ENCODE peak calls at places on chromosomes 13 and 19, in four cellular contexts. S is IMR-90, D is H1, E is mesendoderm. Z is an unnamed sample.

GRCh38 chr19:35995655-35995993 is 636 bp downstream of the SDHAF1 start:
- DNase-seq in S (peak), D (no peak), E (peak), Z (peak)

GRCh38 chr13:46053162-46054012 is 841 bp upstream of the ZC3H13 start:
- DNase-seq in E (no peak), S (no peak), D (no peak), Z (no peak)

GRCh38 chr19:34662919-34663318 is 14.0 kb downstream of the SCGB2B2 start:
- DNase-seq in E (peak), S (no peak), D (peak), Z (peak)

GRCh38 chr13:91722267-91722884 is 324.0 kb downstream of the GPC5 start:
- DNase-seq in D (no peak), S (peak), E (peak), Z (no peak)

GRCh38 chr13:104301216-104301975 is 1235.2 kb upstream of the SLC10A2 start:
- DNase-seq in E (no peak), D (no peak), S (peak), Z (no peak)

GRCh38 chr13:31236211-31236786 is 36.5 kb downstream of the B3GLCT start:
- DNase-seq in S (peak), E (peak), D (no peak), Z (no peak)

GRCh38 chr19:8017808-8018207 is 12.4 kb upstream of the ELAVL1 start:
- DNase-seq in E (no peak), S (no peak), D (no peak), Z (no peak)

GRCh38 chr19:5775668-5776309 is 8.8 kb downstream of the PRR22 start:
- DNase-seq in S (peak), E (no peak), D (no peak), Z (no peak)

GRCh38 chr19:18790566-18791314 is at the start of gene COMP:
- DNase-seq in D (no peak), E (no peak), S (no peak), Z (peak)

GRCh38 chr13:44141213-44141724 is 232.4 kb upstream of the SERP2 start:
- DNase-seq in S (no peak), D (no peak), E (peak), Z (no peak)

GRCh38 chr19:35870798-35871197 is 2.4 kb downstream of the APLP1 start:
- DNase-seq in E (no peak), D (no peak), S (no peak), Z (peak)

GRCh38 chr13:50989476-50989875 is 79.9 kb downstream of the RNASEH2B start:
- DNase-seq in S (no peak), E (peak), D (no peak), Z (peak)

GRCh38 chr19:41932259-41933130 is 4.2 kb upstream of the ERFL start:
- DNase-seq in D (no peak), E (no peak), S (no peak), Z (no peak)

GRCh38 chr19:14614099-14614412 is 31.2 kb downstream of the CLEC17A start:
- DNase-seq in E (no peak), D (no peak), S (no peak), Z (no peak)

GRCh38 chr19:45528744-45529453 is 21.6 kb downstream of the VASP start:
- DNase-seq in E (peak), D (peak), S (no peak), Z (peak)

GRCh38 chr19:35291916-35292315 is at the start of gene MAG:
- DNase-seq in S (no peak), E (no peak), D (no peak), Z (no peak)

GRCh38 chr19:30046522-30046921 is 104.5 kb downstream of the URI1 start:
- DNase-seq in S (peak), D (no peak), E (peak), Z (no peak)

GRCh38 chr13:37878496-37878895 is 8.9 kb upstream of the TRPC4 start:
- DNase-seq in E (no peak), D (no peak), S (peak), Z (no peak)

GRCh38 chr13:44648392-44649117 is 72.4 kb upstream of the TSC22D1 start:
- DNase-seq in D (no peak), S (no peak), E (peak), Z (no peak)

DNA sequence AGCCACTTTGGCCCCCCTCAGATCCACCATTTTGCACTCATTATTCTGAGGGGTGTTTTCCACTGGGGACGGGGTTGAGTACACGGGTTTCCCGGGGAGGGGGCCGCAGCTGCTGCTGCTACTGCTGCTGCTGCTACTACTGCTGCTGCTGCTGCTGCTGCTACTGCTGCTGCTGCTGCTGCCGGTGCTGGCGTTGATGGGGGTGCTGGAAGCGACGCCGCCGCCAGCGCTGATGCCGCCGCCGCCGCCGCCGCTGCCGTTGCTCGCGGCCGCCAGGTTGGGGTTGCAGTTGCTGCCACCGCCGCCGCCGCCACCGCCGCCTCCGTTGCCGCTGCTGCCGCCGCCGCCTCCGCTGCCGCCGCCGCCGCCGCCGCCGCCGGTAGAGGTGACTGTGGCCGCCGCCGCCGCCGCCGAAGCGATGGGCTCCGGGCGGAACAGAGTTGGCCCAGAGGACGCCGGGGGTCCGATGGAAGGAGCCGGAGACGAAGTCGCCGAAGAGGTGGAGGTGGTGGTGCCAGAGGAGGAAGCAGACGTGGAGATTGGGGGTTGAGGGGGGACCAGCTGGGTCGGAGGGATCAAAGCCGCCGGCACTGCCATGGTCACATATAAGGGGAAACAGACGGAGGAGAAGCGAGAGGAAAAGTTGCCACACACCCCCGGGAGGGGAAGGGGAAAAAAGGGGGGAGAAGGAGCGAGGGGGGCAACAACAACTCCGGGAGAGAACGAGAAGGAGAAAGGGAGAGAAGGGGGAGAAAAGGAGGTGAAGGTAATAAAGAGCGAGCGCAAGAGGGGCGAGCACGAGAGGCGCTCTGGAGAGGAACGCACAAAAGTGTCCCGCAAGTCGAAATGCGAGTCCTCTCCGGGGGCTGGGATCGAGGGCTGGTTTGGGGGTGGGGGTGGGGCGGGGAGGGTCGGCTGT is 572 bp downstream of the DACH1 start:
- DNase-seq in D (no peak), E (peak), S (no peak), Z (peak)
- H2BK5ac ChIP-seq in D (no peak), E (no peak), S (no peak), Z (no peak)

DNA sequence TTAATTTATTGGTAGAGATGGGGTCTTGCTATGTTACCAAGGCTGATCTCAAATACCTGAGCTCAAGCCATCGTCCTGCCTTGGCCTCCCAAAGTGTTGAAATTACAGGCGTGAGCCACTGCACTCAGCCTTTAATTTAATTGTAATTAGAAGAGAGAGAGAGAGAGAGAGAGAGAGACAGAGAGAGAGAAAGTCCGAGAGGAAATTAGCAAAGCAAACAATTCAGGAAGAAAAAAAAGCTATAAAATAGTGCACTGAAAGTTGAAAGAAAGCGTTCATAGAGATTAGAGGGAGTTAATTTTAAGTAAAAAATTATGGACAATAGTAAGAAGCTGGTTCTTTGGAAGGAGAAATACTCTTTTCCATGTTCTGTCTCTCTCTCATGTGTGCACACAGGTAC is 7.0 kb downstream of the GPR32 start:
- DNase-seq in D (no peak), E (no peak), S (no peak), Z (no peak)
- H4K5ac ChIP-seq in D (no peak), E (no peak), S (no peak), Z (no peak)

DNA sequence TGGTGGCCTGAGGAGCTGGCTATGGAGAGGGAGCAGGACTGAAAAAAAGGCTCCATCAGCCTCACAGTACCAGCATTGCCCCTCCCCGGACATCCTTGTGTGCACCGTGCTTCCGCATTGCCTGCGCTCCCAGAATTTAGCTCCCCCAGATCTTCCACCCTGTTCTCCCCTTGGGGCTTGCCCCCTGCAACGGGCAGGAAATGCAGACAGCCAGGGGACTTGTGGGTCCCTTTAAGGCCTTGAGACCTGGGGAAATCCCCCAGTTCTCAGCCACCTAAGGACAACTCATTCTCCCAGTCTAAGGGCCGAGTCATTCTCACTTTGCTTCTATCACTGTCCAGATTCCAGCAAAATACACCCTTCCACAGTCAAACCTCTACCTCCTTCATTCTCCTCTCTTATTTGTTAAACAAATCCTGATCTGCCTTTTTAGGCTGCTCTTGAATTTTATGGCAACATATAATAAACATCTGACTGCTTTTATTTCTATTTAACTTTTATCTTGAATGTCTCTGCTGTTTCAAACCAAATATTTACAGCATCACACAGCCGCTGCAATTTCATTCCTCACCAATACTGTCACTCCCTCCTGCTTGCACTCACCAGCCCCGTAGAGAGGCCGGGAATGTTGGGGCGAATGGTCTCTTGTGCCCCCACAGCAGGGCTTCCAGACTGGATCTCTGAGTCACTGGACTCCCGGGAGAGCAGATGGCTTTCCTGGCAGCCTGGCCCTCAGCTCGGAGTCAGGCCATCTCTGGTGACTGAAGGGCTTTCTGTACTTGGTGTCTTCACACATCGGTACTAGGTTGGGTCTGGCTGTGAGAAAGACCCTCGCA is 221.9 kb downstream of the TSHZ3 start:
- DNase-seq in D (peak), E (peak), S (peak), Z (no peak)
- H3K4ac ChIP-seq in D (no peak), E (no peak), S (peak), Z (no peak)

GRCh38 chr19:56119585-56119978 is 1.5 kb downstream of the ZNF787 start:
- DNase-seq in D (no peak), E (no peak), S (peak), Z (no peak)
- H2BK5ac ChIP-seq in D (peak), E (no peak), S (peak), Z (no peak)

GRCh38 chr13:99463998-99464397 is 37.3 kb upstream of the TM9SF2 start:
- DNase-seq in E (no peak), D (no peak), S (no peak), Z (no peak)
- H4K5ac ChIP-seq in E (no peak), D (no peak), S (peak), Z (no peak)

GRCh38 chr13:39631307-39631706 is 24.2 kb upstream of the COG6 start:
- DNase-seq in E (no peak), D (no peak), S (no peak), Z (no peak)
- H3K4ac ChIP-seq in E (no peak), D (no peak), S (no peak), Z (no peak)